ENCODE peak calls at places on chromosomes 6 and 20, in four cellular contexts. Z is PC-9, M is lung, K is MM.1S. I is an unnamed sample. For H3K4me1, the result is how much of the 10 kb centered on the place peaks cover.

GRCh38 chr20:46939031-46939430 is 44.4 kb downstream of the EYA2 start:
- DNase-seq in M (no peak), Z (peak), K (no peak), I (no peak)

GRCh38 chr6:30939473-30939872 is 1.3 kb upstream of the MUCL3 start:
- DNase-seq in M (no peak), Z (no peak), K (no peak), I (no peak)

GRCh38 chr6:158476389-158476788 is 83.5 kb upstream of the TMEM181 start:
- DNase-seq in K (no peak), Z (no peak), M (no peak), I (no peak)

GRCh38 chr6:7673063-7673536 is 52.8 kb upstream of the BMP6 start:
- DNase-seq in K (no peak), M (peak), Z (no peak), I (no peak)

GRCh38 chr6:130885392-130886192 is 58.4 kb downstream of the SMLR1 start:
- DNase-seq in K (peak), Z (peak), M (peak), I (peak)

GRCh38 chr6:125307150-125307838 is 5.5 kb upstream of the HDDC2 start:
- DNase-seq in K (no peak), Z (peak), M (no peak), I (no peak)

GRCh38 chr6:46062312-46062711 is 46.7 kb upstream of the CLIC5 start:
- DNase-seq in Z (peak), K (peak), M (peak), I (no peak)

GRCh38 chr6:113819169-113819830 is 37.8 kb upstream of the MARCKS start:
- DNase-seq in Z (peak), M (no peak), K (no peak), I (no peak)

GRCh38 chr20:60872224-60872623 is 379.8 kb upstream of the CDH4 start:
- DNase-seq in Z (no peak), K (no peak), M (no peak), I (no peak)

GRCh38 chr6:37396571-37397185 is 36.3 kb upstream of the CMTR1 start:
- DNase-seq in Z (no peak), M (no peak), K (no peak), I (no peak)

GRCh38 chr6:33632603-33633039 is 11.5 kb downstream of the ITPR3 start:
- DNase-seq in M (peak), K (no peak), Z (no peak), I (peak)

GRCh38 chr20:37681384-37681977 is 12.3 kb upstream of the CTNNBL1 start:
- DNase-seq in Z (no peak), M (no peak), K (no peak), I (no peak)

GRCh38 chr6:35218021-35218420 is 4.3 kb downstream of the SCUBE3 start:
- DNase-seq in M (no peak), Z (no peak), K (no peak), I (no peak)

DNA sequence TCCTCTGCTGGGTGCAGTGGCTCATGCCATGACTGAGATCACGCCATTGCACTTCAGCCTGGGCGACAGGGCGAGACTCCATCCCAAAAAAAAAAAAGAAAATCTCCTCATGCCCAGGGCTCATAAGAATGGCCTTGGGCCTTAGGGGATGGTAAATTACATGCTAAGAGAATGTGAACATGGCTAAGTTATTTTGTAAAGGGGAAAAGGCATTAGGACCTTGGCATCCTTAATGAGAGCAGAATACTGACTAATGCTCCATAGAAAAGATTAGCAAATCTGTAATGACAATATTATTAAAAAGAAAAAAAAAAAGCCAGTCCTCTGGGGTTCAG is 12.6 kb upstream of the SHLD1 start:
- DNase-seq in Z (no peak), K (no peak), M (no peak), I (no peak)
- H3K4me3 ChIP-seq in Z (no peak), K (no peak), M (no peak), I (no peak)

GRCh38 chr20:39961667-39962066 is 727.4 kb downstream of the MAFB start:
- DNase-seq in Z (no peak), M (no peak), K (no peak), I (no peak)
- H3K27ac ChIP-seq in Z (no peak), M (no peak), K (no peak), I (no peak)

GRCh38 chr6:98875375-98875774 is 41.0 kb downstream of the POU3F2 start:
- DNase-seq in M (no peak), Z (no peak), K (no peak), I (no peak)
- H3K4me1 ChIP-seq in M (under half), Z (under half), K (under half), I (under half)

GRCh38 chr6:28474441-28475219 is 31.3 kb upstream of the ZSCAN23 start:
- DNase-seq in Z (peak), K (peak), M (no peak), I (peak)
- H3K4me3 ChIP-seq in Z (peak), K (peak), M (no peak), I (no peak)

DNA sequence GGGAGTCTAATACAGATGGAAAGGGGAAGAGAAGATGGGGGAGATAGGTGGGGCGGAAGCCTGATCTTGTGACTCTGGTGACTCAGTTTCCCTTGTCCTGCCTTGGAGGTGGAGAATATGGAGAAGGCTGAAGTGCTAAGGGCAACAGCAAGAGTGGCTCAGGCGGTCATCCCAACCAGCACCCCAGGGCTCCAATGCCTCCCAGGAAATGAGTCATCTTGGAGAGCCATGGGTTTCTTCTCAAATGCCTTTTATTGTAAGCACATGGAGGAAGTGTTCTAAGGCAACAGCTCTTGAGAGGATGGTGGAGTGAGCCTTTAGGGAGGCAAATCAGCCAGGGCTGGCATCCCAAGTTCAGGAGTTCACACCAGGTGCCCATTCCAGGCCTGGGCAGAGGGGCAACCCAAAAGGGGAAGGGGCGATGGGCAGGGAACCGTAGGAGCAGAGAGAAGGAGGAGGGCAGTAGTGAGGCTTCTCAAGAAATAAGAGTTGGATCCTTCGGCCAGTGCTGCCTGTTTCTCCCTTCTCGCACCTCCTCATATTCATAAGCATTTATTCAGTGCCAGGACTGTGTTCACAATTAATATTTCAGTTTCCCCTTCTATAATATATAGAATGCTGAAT is 13.1 kb upstream of the AHCY start:
- DNase-seq in Z (peak), M (no peak), K (no peak), I (no peak)
- H3K27ac ChIP-seq in Z (peak), M (no peak), K (no peak), I (no peak)

I was measured in naive thymus-derived CD4-positive, alpha-beta T cell.